ENCODE peak calls at places on chromosomes 2 and 18, in five cellular contexts. One of them, this sample, is unnamed.

GRCh38 chr2:239193426-239193825 is 207.4 kb downstream of the HDAC4 start:
- DNase-seq in spleen: no peak
- DNase-seq in GM20000: no peak
- DNase-seq in progenitor cell of endocrine pancreas: peak
- DNase-seq in HepG2: no peak
- DNase-seq in this sample: no peak

GRCh38 chr2:211609127-211609526 is 929.5 kb downstream of the ERBB4 start:
- DNase-seq in spleen: no peak
- DNase-seq in GM20000: no peak
- DNase-seq in progenitor cell of endocrine pancreas: no peak
- DNase-seq in HepG2: no peak
- DNase-seq in this sample: no peak

GRCh38 chr2:164535280-164536025 is 85.8 kb downstream of the GRB14 start:
- DNase-seq in spleen: no peak
- DNase-seq in GM20000: no peak
- DNase-seq in progenitor cell of endocrine pancreas: no peak
- DNase-seq in HepG2: peak
- DNase-seq in this sample: no peak

GRCh38 chr2:21251216-21251971 is 127.6 kb downstream of the TDRD15 start:
- DNase-seq in spleen: no peak
- DNase-seq in GM20000: no peak
- DNase-seq in progenitor cell of endocrine pancreas: no peak
- DNase-seq in HepG2: no peak
- DNase-seq in this sample: no peak

GRCh38 chr2:1781291-1782080 is 37.2 kb upstream of the PXDN start:
- DNase-seq in spleen: peak
- DNase-seq in GM20000: no peak
- DNase-seq in progenitor cell of endocrine pancreas: no peak
- DNase-seq in HepG2: no peak
- DNase-seq in this sample: no peak

GRCh38 chr2:119109823-119110222 is 48.7 kb downstream of the C1QL2 start:
- DNase-seq in spleen: no peak
- DNase-seq in GM20000: no peak
- DNase-seq in progenitor cell of endocrine pancreas: no peak
- DNase-seq in HepG2: no peak
- DNase-seq in this sample: no peak

GRCh38 chr2:205925373-205926337 is 160.3 kb downstream of the INO80D start:
- DNase-seq in spleen: peak
- DNase-seq in GM20000: peak
- DNase-seq in progenitor cell of endocrine pancreas: peak
- DNase-seq in HepG2: peak
- DNase-seq in this sample: no peak

GRCh38 chr2:68561372-68561771 is 82.0 kb upstream of the PROKR1 start:
- DNase-seq in spleen: no peak
- DNase-seq in GM20000: no peak
- DNase-seq in progenitor cell of endocrine pancreas: no peak
- DNase-seq in HepG2: no peak
- DNase-seq in this sample: no peak

GRCh38 chr2:149766339-149766738 is 178.8 kb upstream of the MMADHC start:
- DNase-seq in spleen: no peak
- DNase-seq in GM20000: no peak
- DNase-seq in progenitor cell of endocrine pancreas: no peak
- DNase-seq in HepG2: no peak
- DNase-seq in this sample: no peak

GRCh38 chr2:105804266-105804665 is 59.6 kb downstream of the NCK2 start:
- DNase-seq in spleen: no peak
- DNase-seq in GM20000: no peak
- DNase-seq in progenitor cell of endocrine pancreas: no peak
- DNase-seq in HepG2: no peak
- DNase-seq in this sample: no peak

GRCh38 chr2:51194656-51195055 is 162.7 kb upstream of the NRXN1 start:
- DNase-seq in spleen: no peak
- DNase-seq in GM20000: no peak
- DNase-seq in progenitor cell of endocrine pancreas: no peak
- DNase-seq in HepG2: no peak
- DNase-seq in this sample: no peak

GRCh38 chr2:95053543-95053942 is 28.0 kb downstream of the MAL start:
- DNase-seq in spleen: peak
- DNase-seq in GM20000: no peak
- DNase-seq in progenitor cell of endocrine pancreas: no peak
- DNase-seq in HepG2: peak
- DNase-seq in this sample: no peak

GRCh38 chr2:39845460-39846146 is 66.5 kb upstream of the THUMPD2 start:
- DNase-seq in spleen: no peak
- DNase-seq in GM20000: no peak
- DNase-seq in progenitor cell of endocrine pancreas: no peak
- DNase-seq in HepG2: no peak
- DNase-seq in this sample: peak

GRCh38 chr18:47174545-47175116 is 1.5 kb downstream of the IER3IP1 start:
- DNase-seq in spleen: no peak
- DNase-seq in GM20000: no peak
- DNase-seq in progenitor cell of endocrine pancreas: no peak
- DNase-seq in HepG2: no peak
- DNase-seq in this sample: peak

GRCh38 chr2:100291152-100291970 is 30.9 kb downstream of the LONRF2 start:
- DNase-seq in spleen: no peak
- DNase-seq in GM20000: no peak
- DNase-seq in progenitor cell of endocrine pancreas: no peak
- DNase-seq in HepG2: peak
- DNase-seq in this sample: peak

GRCh38 chr18:12361770-12362378 is 15.2 kb downstream of the AFG3L2 start:
- DNase-seq in spleen: no peak
- DNase-seq in GM20000: no peak
- DNase-seq in progenitor cell of endocrine pancreas: no peak
- DNase-seq in HepG2: no peak
- DNase-seq in this sample: no peak

GRCh38 chr2:30686000-30686399 is 121.2 kb downstream of the CAPN13 start:
- DNase-seq in spleen: no peak
- DNase-seq in GM20000: no peak
- DNase-seq in progenitor cell of endocrine pancreas: no peak
- DNase-seq in HepG2: peak
- DNase-seq in this sample: no peak

GRCh38 chr2:128596453-128597430 is 278.1 kb upstream of the HS6ST1 start:
- DNase-seq in spleen: no peak
- DNase-seq in GM20000: no peak
- DNase-seq in progenitor cell of endocrine pancreas: no peak
- DNase-seq in HepG2: no peak
- DNase-seq in this sample: no peak

GRCh38 chr2:63189026-63189425 is 138.4 kb downstream of the OTX1 start:
- DNase-seq in spleen: no peak
- DNase-seq in GM20000: peak
- DNase-seq in progenitor cell of endocrine pancreas: no peak
- DNase-seq in HepG2: peak
- DNase-seq in this sample: peak

GRCh38 chr2:140643761-140644187 is 1487.0 kb downstream of the LRP1B start:
- DNase-seq in spleen: no peak
- DNase-seq in GM20000: no peak
- DNase-seq in progenitor cell of endocrine pancreas: no peak
- DNase-seq in HepG2: no peak
- DNase-seq in this sample: no peak

GRCh38 chr2:105609756-105610397 is 134.8 kb upstream of the NCK2 start:
- DNase-seq in spleen: no peak
- DNase-seq in GM20000: no peak
- DNase-seq in progenitor cell of endocrine pancreas: no peak
- DNase-seq in HepG2: no peak
- DNase-seq in this sample: no peak

GRCh38 chr2:1299053-1299452 is 114.2 kb upstream of the TPO start:
- DNase-seq in spleen: no peak
- DNase-seq in GM20000: no peak
- DNase-seq in progenitor cell of endocrine pancreas: no peak
- DNase-seq in HepG2: no peak
- DNase-seq in this sample: no peak

GRCh38 chr2:61658841-61659780 is 121.0 kb upstream of the XPO1 start:
- DNase-seq in spleen: no peak
- DNase-seq in GM20000: peak
- DNase-seq in progenitor cell of endocrine pancreas: no peak
- DNase-seq in HepG2: peak
- DNase-seq in this sample: no peak

GRCh38 chr2:197821550-197822218 is 17.3 kb downstream of the PLCL1 start:
- DNase-seq in spleen: no peak
- DNase-seq in GM20000: no peak
- DNase-seq in progenitor cell of endocrine pancreas: no peak
- DNase-seq in HepG2: no peak
- DNase-seq in this sample: no peak

GRCh38 chr18:36247036-36247435 is 50.5 kb upstream of the FHOD3 start:
- DNase-seq in spleen: no peak
- DNase-seq in GM20000: no peak
- DNase-seq in progenitor cell of endocrine pancreas: no peak
- DNase-seq in HepG2: no peak
- DNase-seq in this sample: no peak

GRCh38 chr2:47028171-47028570 is 112.6 kb upstream of the MCFD2 start:
- DNase-seq in spleen: no peak
- DNase-seq in GM20000: no peak
- DNase-seq in progenitor cell of endocrine pancreas: no peak
- DNase-seq in HepG2: no peak
- DNase-seq in this sample: no peak

GRCh38 chr2:66915237-66915636 is 480.3 kb downstream of the MEIS1 start:
- DNase-seq in spleen: no peak
- DNase-seq in GM20000: no peak
- DNase-seq in progenitor cell of endocrine pancreas: no peak
- DNase-seq in HepG2: no peak
- DNase-seq in this sample: no peak

GRCh38 chr18:35407871-35408481 is 30.8 kb upstream of the ZNF396 start:
- DNase-seq in spleen: no peak
- DNase-seq in GM20000: peak
- DNase-seq in progenitor cell of endocrine pancreas: no peak
- DNase-seq in HepG2: peak
- DNase-seq in this sample: no peak

GRCh38 chr18:45727068-45727467 is 3.1 kb downstream of the SLC14A1 start:
- DNase-seq in spleen: no peak
- DNase-seq in GM20000: no peak
- DNase-seq in progenitor cell of endocrine pancreas: no peak
- DNase-seq in HepG2: no peak
- DNase-seq in this sample: no peak

GRCh38 chr2:109130726-109130995 is 1.7 kb downstream of the SH3RF3 start:
- DNase-seq in spleen: no peak
- DNase-seq in GM20000: no peak
- DNase-seq in progenitor cell of endocrine pancreas: no peak
- DNase-seq in HepG2: no peak
- DNase-seq in this sample: no peak

GRCh38 chr2:162152147-162152546 is at the start of gene GCG:
- DNase-seq in spleen: no peak
- DNase-seq in GM20000: no peak
- DNase-seq in progenitor cell of endocrine pancreas: no peak
- DNase-seq in HepG2: no peak
- DNase-seq in this sample: no peak

GRCh38 chr2:162153608-162154224 is 1.7 kb upstream of the GCG start:
- DNase-seq in spleen: no peak
- DNase-seq in GM20000: peak
- DNase-seq in progenitor cell of endocrine pancreas: peak
- DNase-seq in HepG2: peak
- DNase-seq in this sample: no peak

GRCh38 chr2:162149940-162150339 is 2.1 kb downstream of the GCG start:
- DNase-seq in spleen: no peak
- DNase-seq in GM20000: no peak
- DNase-seq in progenitor cell of endocrine pancreas: no peak
- DNase-seq in HepG2: no peak
- DNase-seq in this sample: no peak

GRCh38 chr2:162156149-162156548 is 4.1 kb upstream of the GCG start:
- DNase-seq in spleen: no peak
- DNase-seq in GM20000: no peak
- DNase-seq in progenitor cell of endocrine pancreas: no peak
- DNase-seq in HepG2: no peak
- DNase-seq in this sample: no peak

DNA sequence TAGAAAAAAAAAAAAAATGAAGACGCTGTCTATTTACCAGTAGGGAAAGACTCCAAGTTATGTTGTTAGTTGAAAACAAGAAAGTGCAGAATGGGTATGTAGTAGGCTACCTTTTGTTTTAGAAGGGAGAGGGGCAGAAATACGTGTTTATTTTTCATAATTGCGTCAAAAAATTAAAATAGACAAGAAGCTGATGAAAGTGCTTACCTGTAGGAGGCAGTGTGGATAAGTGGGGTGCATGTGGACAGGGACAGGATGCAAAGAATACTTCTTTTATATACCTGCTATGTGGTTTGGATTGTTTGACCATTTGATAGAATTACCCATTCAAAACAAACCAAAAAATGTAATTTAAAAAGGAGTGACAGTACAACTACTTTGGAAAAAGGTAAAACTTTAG is 3.0 kb upstream of the GCG start:
- DNase-seq in spleen: no peak
- DNase-seq in GM20000: no peak
- DNase-seq in progenitor cell of endocrine pancreas: no peak
- DNase-seq in HepG2: no peak
- DNase-seq in this sample: no peak
- TF ChIP-seq CTCF in spleen: no peak
- TF ChIP-seq CTCF in GM20000: no peak
- TF ChIP-seq CTCF in progenitor cell of endocrine pancreas: no peak
- TF ChIP-seq CTCF in HepG2: no peak
- TF ChIP-seq CTCF in this sample: peak

DNA sequence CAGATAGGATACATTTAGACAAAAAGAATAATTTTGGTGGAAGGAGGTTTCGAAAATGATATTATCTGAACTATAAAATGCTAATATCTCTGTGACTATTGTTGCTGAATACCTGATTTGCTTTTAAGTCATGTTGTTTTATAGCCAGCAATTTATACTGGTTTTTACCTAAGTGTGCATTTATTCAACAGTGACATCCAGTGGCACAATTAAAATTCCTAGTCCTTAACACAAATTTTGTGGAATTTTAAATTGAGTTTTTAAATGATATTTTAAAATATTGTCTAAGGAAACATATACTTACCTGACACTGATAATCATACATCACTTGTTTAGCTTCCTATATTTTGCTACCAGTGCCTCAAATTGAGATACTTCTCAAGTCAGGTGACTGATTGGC is 144.8 kb downstream of the ARHGAP28 start:
- DNase-seq in spleen: no peak
- DNase-seq in GM20000: no peak
- DNase-seq in progenitor cell of endocrine pancreas: no peak
- DNase-seq in HepG2: no peak
- DNase-seq in this sample: no peak
- TF ChIP-seq CTCF in spleen: no peak
- TF ChIP-seq CTCF in GM20000: no peak
- TF ChIP-seq CTCF in progenitor cell of endocrine pancreas: no peak
- TF ChIP-seq CTCF in HepG2: no peak
- TF ChIP-seq CTCF in this sample: peak

GRCh38 chr2:113282747-113283533 is 4.2 kb upstream of the PAX8 start:
- DNase-seq in spleen: peak
- DNase-seq in GM20000: no peak
- DNase-seq in progenitor cell of endocrine pancreas: no peak
- DNase-seq in HepG2: peak
- DNase-seq in this sample: peak
- TF ChIP-seq CTCF in spleen: no peak
- TF ChIP-seq CTCF in GM20000: no peak
- TF ChIP-seq CTCF in progenitor cell of endocrine pancreas: peak
- TF ChIP-seq CTCF in HepG2: peak
- TF ChIP-seq CTCF in this sample: peak

DNA sequence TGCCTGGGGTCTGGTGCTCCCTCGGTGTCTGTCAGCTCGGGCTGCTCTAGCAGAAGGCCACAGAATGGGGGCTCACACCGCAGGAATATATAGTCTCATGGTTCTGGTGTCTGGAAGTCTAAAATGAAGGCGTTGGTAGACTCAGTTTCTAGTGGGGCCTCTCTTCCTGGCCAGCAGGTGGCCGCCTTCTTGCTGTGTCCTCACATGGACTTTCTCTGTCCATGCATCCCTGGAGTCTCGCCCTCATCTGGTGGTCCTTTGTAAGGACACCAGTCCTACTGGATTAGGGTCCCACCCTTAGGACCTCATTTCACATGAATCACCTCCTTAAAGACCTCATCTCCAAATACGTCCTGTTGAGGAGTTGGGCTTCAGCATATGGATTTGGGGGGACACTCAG is 65.7 kb downstream of the RRM2 start:
- DNase-seq in spleen: no peak
- DNase-seq in GM20000: no peak
- DNase-seq in progenitor cell of endocrine pancreas: peak
- DNase-seq in HepG2: peak
- DNase-seq in this sample: no peak
- TF ChIP-seq CTCF in spleen: no peak
- TF ChIP-seq CTCF in GM20000: no peak
- TF ChIP-seq CTCF in progenitor cell of endocrine pancreas: peak
- TF ChIP-seq CTCF in HepG2: peak
- TF ChIP-seq CTCF in this sample: peak

This sample was measured in epithelial cell of proximal tubule.